ENCODE peak calls at places on chromosomes 12 and 14, in five cellular contexts. F, H, U, B and M are unnamed samples.

GRCh38 chr14:60349663-60350365 is 100.8 kb downstream of the PPM1A start:
- DNase-seq in F (peak; percentile 67), H (peak; percentile 45), U (no peak), B (peak; percentile 80), M (peak; percentile 72)

GRCh38 chr14:74804219-74804825 is 41.2 kb downstream of the YLPM1 start:
- DNase-seq in F (peak; percentile 81), H (peak; percentile 44), U (no peak), B (peak; percentile 72), M (peak; percentile 76)

GRCh38 chr12:56362130-56363059 is at the start of gene APOF:
- DNase-seq in F (no peak), H (no peak), U (no peak), B (no peak), M (no peak)

GRCh38 chr12:130097342-130097741 is 64.9 kb upstream of the FZD10 start:
- DNase-seq in F (no peak), H (no peak), U (no peak), B (no peak), M (no peak)

GRCh38 chr14:23364604-23365352 is at the start of gene EFS:
- DNase-seq in F (no peak), H (peak; percentile 75), U (no peak), B (no peak), M (no peak)

GRCh38 chr12:78556651-78557050 is 307.9 kb upstream of the SYT1 start:
- DNase-seq in F (no peak), H (no peak), U (no peak), B (no peak), M (no peak)

GRCh38 chr12:109385339-109386078 is 37.8 kb downstream of the MYO1H start:
- DNase-seq in F (peak; percentile 65), H (peak; percentile 51), U (no peak), B (peak; percentile 79), M (peak; percentile 78)

GRCh38 chr12:1611775-1612174 is 17.3 kb upstream of the WNT5B start:
- DNase-seq in F (peak; percentile 93), H (no peak), U (no peak), B (peak; percentile 95), M (peak; percentile 94)

GRCh38 chr14:94342334-94342934 is 19.3 kb upstream of the SERPINA6 start:
- DNase-seq in F (peak; percentile 100), H (peak; percentile 19), U (peak; percentile 78), B (peak; percentile 100), M (peak; percentile 99)

GRCh38 chr12:3602488-3602887 is 111.5 kb downstream of the PRMT8 start:
- DNase-seq in F (no peak), H (no peak), U (no peak), B (no peak), M (no peak)

GRCh38 chr14:56145965-56146364 is 27.8 kb downstream of the PELI2 start:
- DNase-seq in F (peak; percentile 69), H (no peak), U (no peak), B (peak; percentile 64), M (peak; percentile 69)

GRCh38 chr12:104472748-104473147 is 16.0 kb downstream of the CHST11 start:
- DNase-seq in F (no peak), H (no peak), U (no peak), B (no peak), M (no peak)

GRCh38 chr12:104475269-104475668 is 18.5 kb downstream of the CHST11 start:
- DNase-seq in F (no peak), H (no peak), U (no peak), B (no peak), M (no peak)

GRCh38 chr12:104471336-104471735 is 14.6 kb downstream of the CHST11 start:
- DNase-seq in F (no peak), H (no peak), U (no peak), B (no peak), M (no peak)

GRCh38 chr12:104470521-104470920 is 13.8 kb downstream of the CHST11 start:
- DNase-seq in F (no peak), H (no peak), U (no peak), B (no peak), M (no peak)

GRCh38 chr12:104473374-104473983 is 16.7 kb downstream of the CHST11 start:
- DNase-seq in F (no peak), H (no peak), U (no peak), B (no peak), M (no peak)
- H3K4me3 ChIP-seq in F (no peak overlapping the region), H (no peak overlapping the region), U (no peak overlapping the region), B (no peak overlapping the region), M (no peak overlapping the region)

DNA sequence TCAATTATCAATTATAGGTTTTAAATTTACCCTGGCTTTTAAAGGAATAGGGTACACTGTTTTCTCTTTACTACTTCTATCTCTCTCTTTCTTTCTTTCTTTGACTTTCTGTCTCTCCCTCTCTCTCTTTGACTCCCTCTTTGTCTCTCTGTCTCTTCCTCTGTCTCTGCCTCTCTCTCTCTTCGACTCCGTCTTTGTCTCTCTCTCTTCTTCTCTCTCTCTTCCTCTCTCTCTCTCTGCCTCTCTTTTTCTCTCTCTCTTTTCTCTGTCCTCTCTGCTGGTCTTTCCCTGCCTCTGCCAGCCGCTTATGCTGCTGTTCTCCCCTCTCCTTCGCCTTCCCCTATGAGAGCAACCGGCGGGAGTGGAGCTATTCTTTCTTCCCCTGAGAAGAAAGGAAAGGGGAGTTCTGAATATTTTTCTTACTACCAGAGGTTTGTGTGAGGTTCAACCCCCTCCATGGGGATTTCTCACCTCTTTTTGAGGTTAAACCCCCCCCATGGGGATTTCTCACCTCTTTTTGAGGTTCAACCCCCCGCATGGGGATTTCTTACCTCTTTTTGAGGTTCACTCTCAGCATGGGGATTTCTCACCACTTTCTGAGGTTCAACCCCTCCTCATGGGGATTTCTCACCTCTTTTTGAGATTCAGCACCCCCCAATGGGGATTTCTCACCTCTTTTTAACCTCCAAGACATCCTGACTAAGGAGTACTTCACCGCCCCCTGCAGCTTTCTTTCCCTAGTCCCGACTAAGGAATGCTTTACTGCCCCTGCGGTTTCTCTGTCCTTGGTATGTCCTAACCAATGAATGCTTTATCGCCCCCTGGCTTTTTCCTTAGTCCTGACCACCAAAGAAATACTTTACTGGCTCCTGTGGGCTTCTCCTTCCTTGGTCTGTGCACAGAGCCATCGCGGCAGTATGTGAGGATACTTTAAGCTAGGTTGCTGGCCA is 27.4 kb upstream of the DDHD1 start:
- DNase-seq in F (peak; percentile 47), H (no peak), U (no peak), B (peak; percentile 22), M (no peak)
- TF ChIP-seq CTCF in F (peak; percentile 14), H (peak; percentile 33), U (no peak), B (peak; percentile 11), M (no peak)

DNA sequence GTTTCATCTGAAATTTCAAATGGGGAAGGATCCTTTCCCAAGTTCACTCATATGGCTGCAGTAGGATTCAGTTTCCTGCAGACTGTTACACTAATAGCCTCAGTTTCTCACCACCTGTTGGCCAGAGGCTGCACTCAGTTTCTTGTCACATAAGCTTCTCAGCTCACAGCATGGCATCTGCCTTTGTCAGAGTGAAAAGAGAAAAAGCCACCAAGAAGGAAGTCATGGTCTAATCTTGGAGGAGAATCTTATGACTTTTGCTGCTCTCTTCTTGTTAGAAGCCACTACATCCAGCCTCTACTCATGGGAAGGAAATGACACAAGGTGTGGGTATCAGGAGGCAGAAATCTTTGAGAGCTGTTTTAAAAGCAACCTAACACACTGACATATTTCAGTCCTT is 39.4 kb upstream of the BTG1 start:
- DNase-seq in F (no peak), H (no peak), U (no peak), B (no peak), M (no peak)
- H3K4me3 ChIP-seq in F (no peak overlapping the region), H (no peak overlapping the region), U (no peak overlapping the region), B (no peak overlapping the region), M (no peak overlapping the region)

DNA sequence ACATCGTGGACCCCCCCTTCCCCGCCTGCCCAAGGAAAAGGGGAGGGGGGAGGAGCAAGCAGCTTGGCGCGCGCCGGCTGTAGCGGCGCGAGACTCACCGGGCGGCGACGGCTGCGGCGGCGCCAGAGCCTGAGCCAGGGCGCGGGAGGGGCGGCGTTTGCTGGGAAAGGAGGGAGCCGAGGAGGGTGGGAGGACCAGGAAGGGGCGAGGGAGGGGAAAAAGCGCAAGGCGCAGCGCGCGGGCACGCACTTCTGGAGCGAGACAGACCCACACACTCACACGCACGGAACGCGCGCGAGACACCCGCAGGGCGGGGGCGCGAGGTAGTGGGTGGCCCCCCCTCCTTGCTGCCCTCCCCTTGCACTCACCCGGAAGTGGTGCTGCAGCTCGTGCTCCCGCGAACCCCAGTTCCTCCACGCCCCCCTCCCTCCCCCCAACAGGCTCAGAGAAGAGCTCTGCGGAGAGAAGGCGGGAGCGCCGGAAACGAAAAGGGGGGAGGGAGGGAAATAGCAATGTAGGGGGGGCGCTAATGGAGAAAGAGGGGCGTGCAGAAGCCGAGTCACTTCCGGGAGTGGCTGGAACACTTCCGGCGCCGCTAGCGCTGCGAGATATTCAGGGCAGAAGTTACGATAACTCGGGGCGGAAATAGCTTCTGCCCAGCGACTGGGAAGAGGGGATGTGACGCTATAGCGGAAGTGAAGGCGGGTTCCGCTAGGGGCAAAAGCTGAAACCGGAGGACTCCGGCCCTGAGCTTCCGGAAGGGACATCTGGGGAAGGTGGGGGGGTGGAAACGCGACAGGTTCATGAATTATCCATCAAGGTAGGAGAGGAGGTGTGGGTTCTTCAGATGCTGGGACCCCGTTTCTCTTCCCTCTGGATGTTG is at the start of gene ZNF384:
- DNase-seq in F (peak; percentile 100), H (peak; percentile 94), U (peak; percentile 96), B (peak; percentile 99), M (peak; percentile 99)
- TF ChIP-seq CTCF in F (peak; percentile 1), H (no peak), U (peak; percentile 14), B (no peak), M (no peak)